ENCODE peak calls at places on chromosomes 13 and 19, in seven cellular contexts. One of them, this sample, is unnamed.
A peak's percentile ranks its signal among the peaks of the same experiment; 100 is the strongest.

GRCh38 chr19:38649305-38650179 is 2.1 kb downstream of the ACTN4 start:
- DNase-seq in effector CD4-positive, alpha-beta T cell: no peak
- DNase-seq in T-helper 9 cell: no peak
- DNase-seq in T-helper 1 cell: no peak
- DNase-seq in Panc1: no peak
- DNase-seq in Kasumi-1: no peak
- DNase-seq in fibroblast of pulmonary artery: no peak
- DNase-seq in this sample: peak; percentile 38

GRCh38 chr13:33402975-33403374 is 117.4 kb upstream of the STARD13 start:
- DNase-seq in effector CD4-positive, alpha-beta T cell: no peak
- DNase-seq in T-helper 9 cell: no peak
- DNase-seq in T-helper 1 cell: no peak
- DNase-seq in Panc1: no peak
- DNase-seq in Kasumi-1: no peak
- DNase-seq in fibroblast of pulmonary artery: no peak
- DNase-seq in this sample: no peak

GRCh38 chr19:9498183-9498902 is at the start of gene ZNF560:
- DNase-seq in effector CD4-positive, alpha-beta T cell: no peak
- DNase-seq in T-helper 9 cell: no peak
- DNase-seq in T-helper 1 cell: no peak
- DNase-seq in Panc1: no peak
- DNase-seq in Kasumi-1: no peak
- DNase-seq in fibroblast of pulmonary artery: peak; percentile 27
- DNase-seq in this sample: no peak

GRCh38 chr19:19866599-19867248 is 1.0 kb downstream of the ZNF253 start:
- DNase-seq in effector CD4-positive, alpha-beta T cell: peak; percentile 39
- DNase-seq in T-helper 9 cell: peak; percentile 28
- DNase-seq in T-helper 1 cell: peak; percentile 15
- DNase-seq in Panc1: no peak
- DNase-seq in Kasumi-1: no peak
- DNase-seq in fibroblast of pulmonary artery: peak; percentile 6
- DNase-seq in this sample: no peak

GRCh38 chr13:91601807-91602206 is 203.4 kb downstream of the GPC5 start:
- DNase-seq in effector CD4-positive, alpha-beta T cell: no peak
- DNase-seq in T-helper 9 cell: no peak
- DNase-seq in T-helper 1 cell: no peak
- DNase-seq in Panc1: no peak
- DNase-seq in Kasumi-1: no peak
- DNase-seq in fibroblast of pulmonary artery: no peak
- DNase-seq in this sample: no peak

GRCh38 chr13:98405107-98405571 is 171.8 kb downstream of the STK24 start:
- DNase-seq in effector CD4-positive, alpha-beta T cell: no peak
- DNase-seq in T-helper 9 cell: no peak
- DNase-seq in T-helper 1 cell: no peak
- DNase-seq in Panc1: no peak
- DNase-seq in Kasumi-1: no peak
- DNase-seq in fibroblast of pulmonary artery: peak; percentile 53
- DNase-seq in this sample: peak; percentile 29

GRCh38 chr13:113245858-113246791 is 36.7 kb downstream of the CUL4A start:
- DNase-seq in effector CD4-positive, alpha-beta T cell: no peak
- DNase-seq in T-helper 9 cell: no peak
- DNase-seq in T-helper 1 cell: no peak
- DNase-seq in Panc1: no peak
- DNase-seq in Kasumi-1: no peak
- DNase-seq in fibroblast of pulmonary artery: peak; percentile 8
- DNase-seq in this sample: no peak

GRCh38 chr19:48739835-48740704 is at the start of gene RASIP1:
- DNase-seq in effector CD4-positive, alpha-beta T cell: no peak
- DNase-seq in T-helper 9 cell: no peak
- DNase-seq in T-helper 1 cell: no peak
- DNase-seq in Panc1: no peak
- DNase-seq in Kasumi-1: no peak
- DNase-seq in fibroblast of pulmonary artery: no peak
- DNase-seq in this sample: peak; percentile 46

GRCh38 chr13:111177081-111177711 is 62.1 kb downstream of the ARHGEF7 start:
- DNase-seq in effector CD4-positive, alpha-beta T cell: peak; percentile 54
- DNase-seq in T-helper 9 cell: peak; percentile 64
- DNase-seq in T-helper 1 cell: peak; percentile 45
- DNase-seq in Panc1: no peak
- DNase-seq in Kasumi-1: peak; percentile 39
- DNase-seq in fibroblast of pulmonary artery: peak; percentile 90
- DNase-seq in this sample: no peak

This sample was measured in NCI-H345.